ENCODE peak calls at places on chromosome 16, in seven cellular contexts. Y is stimulated activated CD4-positive, alpha-beta T cell treated with anti-CD3 and anti-CD28 coated beads, Interleukin-15, amount 100 ng/mL, for 1 hour; F is EH; V is NCI-H345; T is aorta; L is stomach; B is hepatic stellate cell. J is an unnamed sample.

GRCh38 chr16:10520869-10521578 is 59.4 kb downstream of the EMP2 start:
- DNase-seq in Y (no peak), F (no peak), V (no peak), T (no peak), L (no peak), B (no peak), J (no peak)

GRCh38 chr16:83136924-83137323 is 510.2 kb downstream of the CDH13 start:
- DNase-seq in Y (no peak), F (no peak), V (no peak), T (no peak), L (no peak), B (no peak), J (no peak)

GRCh38 chr16:48972236-48972635 is 309.4 kb downstream of the CBLN1 start:
- DNase-seq in Y (no peak), F (no peak), V (no peak), T (no peak), L (no peak), B (no peak), J (no peak)

GRCh38 chr16:2464333-2464732 is 4.4 kb downstream of the TEDC2 start:
- DNase-seq in Y (no peak), F (no peak), V (no peak), T (no peak), L (no peak), B (no peak), J (no peak)

GRCh38 chr16:67201411-67202345 is 2.7 kb downstream of the ELMO3 start:
- DNase-seq in Y (no peak), F (no peak), V (no peak), T (no peak), L (no peak), B (no peak), J (no peak)

GRCh38 chr16:57538235-57538711 is 1.9 kb upstream of the CCDC102A start:
- DNase-seq in Y (no peak), F (no peak), V (no peak), T (no peak), L (peak), B (no peak), J (no peak)

GRCh38 chr16:67301080-67301757 is 21.9 kb downstream of the PLEKHG4 start:
- DNase-seq in Y (no peak), F (no peak), V (no peak), T (peak), L (peak), B (no peak), J (no peak)

GRCh38 chr16:85839681-85840240 is 40.3 kb downstream of the COX4I1 start:
- DNase-seq in Y (no peak), F (no peak), V (no peak), T (peak), L (no peak), B (no peak), J (no peak)

GRCh38 chr16:24771779-24772157 is 42.3 kb downstream of the TNRC6A start:
- DNase-seq in Y (no peak), F (no peak), V (no peak), T (no peak), L (no peak), B (no peak), J (no peak)

GRCh38 chr16:55036371-55036821 is 105.7 kb downstream of the IRX5 start:
- DNase-seq in Y (no peak), F (no peak), V (no peak), T (no peak), L (no peak), B (no peak), J (no peak)

GRCh38 chr16:79628501-79628975 is 28.0 kb upstream of the MAF start:
- DNase-seq in Y (peak), F (no peak), V (no peak), T (no peak), L (no peak), B (peak), J (no peak)

GRCh38 chr16:28843766-28844165 is 2.4 kb downstream of the TUFM start:
- DNase-seq in Y (no peak), F (no peak), V (no peak), T (peak), L (no peak), B (no peak), J (no peak)

GRCh38 chr16:58026139-58026704 is 668 bp downstream of the MMP15 start:
- DNase-seq in Y (no peak), F (peak), V (no peak), T (no peak), L (peak), B (peak), J (peak)

GRCh38 chr16:48497932-48498760 is 111.8 kb downstream of the N4BP1 start:
- DNase-seq in Y (no peak), F (no peak), V (no peak), T (no peak), L (peak), B (no peak), J (no peak)

GRCh38 chr16:25716186-25716585 is 24.4 kb downstream of the HS3ST4 start:
- DNase-seq in Y (no peak), F (no peak), V (no peak), T (no peak), L (no peak), B (no peak), J (peak)

GRCh38 chr16:25109643-25110042 is 1.9 kb upstream of the LCMT1 start:
- DNase-seq in Y (no peak), F (peak), V (no peak), T (peak), L (no peak), B (peak), J (no peak)

GRCh38 chr16:14586637-14587036 is 43.4 kb downstream of the PARN start:
- DNase-seq in Y (no peak), F (no peak), V (no peak), T (no peak), L (no peak), B (no peak), J (no peak)

GRCh38 chr16:70372921-70373550 is 26.3 kb downstream of the DDX19A start:
- DNase-seq in Y (no peak), F (no peak), V (no peak), T (no peak), L (no peak), B (no peak), J (no peak)

GRCh38 chr16:57470683-57471082 is 8.2 kb downstream of the POLR2C start:
- DNase-seq in Y (no peak), F (no peak), V (no peak), T (peak), L (peak), B (no peak), J (no peak)

GRCh38 chr16:24863582-24864437 is 18.0 kb downstream of the SLC5A11 start:
- DNase-seq in Y (no peak), F (no peak), V (no peak), T (no peak), L (no peak), B (no peak), J (no peak)

J was measured in iPS-NIHi11.